ENCODE peak calls at places on chromosomes 5 and 9, in seven cellular contexts. X is foreskin keratinocyte; H is CD4-positive, alpha-beta T cell; C is CD8-positive, alpha-beta T cell; B is kidney; Z is astrocyte; Y is heart right ventricle. D is an unnamed sample.

GRCh38 chr9:69811329-69811989 is 9.2 kb upstream of the CFAP95 start:
- DNase-seq in H (no peak), B (no peak), C (no peak), Y (no peak), X (no peak), Z (no peak), D (no peak)

GRCh38 chr5:154740957-154741356 is 14.2 kb upstream of the LARP1 start:
- DNase-seq in Y (no peak), Z (peak; percentile 58), H (no peak), B (no peak), C (no peak), X (no peak), D (no peak)

GRCh38 chr5:40033411-40033810 is 608.6 kb upstream of the DAB2 start:
- DNase-seq in X (no peak), C (peak; percentile 13), Y (no peak), H (peak; percentile 5), Z (no peak), B (no peak), D (no peak)

GRCh38 chr9:21413089-21414023 is 4.4 kb downstream of the IFNA8 start:
- DNase-seq in X (no peak), Y (no peak), H (no peak), B (no peak), C (no peak), Z (no peak), D (no peak)

GRCh38 chr9:136470792-136471469 is 11.9 kb downstream of the SEC16A start:
- DNase-seq in X (no peak), Z (no peak), C (no peak), B (no peak), Y (no peak), H (no peak), D (no peak)

GRCh38 chr5:127723571-127723970 is 20.4 kb downstream of the CCDC192 start:
- DNase-seq in Y (no peak), C (no peak), H (no peak), X (no peak), Z (peak; percentile 7), B (no peak), D (peak; percentile 12)

GRCh38 chr5:36897616-36898015 is 21.0 kb downstream of the NIPBL start:
- DNase-seq in B (no peak), X (peak; percentile 25), Z (peak; percentile 41), Y (no peak), C (no peak), H (no peak), D (no peak)

GRCh38 chr5:37823433-37824152 is 16.2 kb downstream of the GDNF start:
- DNase-seq in Y (no peak), Z (no peak), C (no peak), X (no peak), H (no peak), B (no peak), D (no peak)

GRCh38 chr5:1884638-1885475 is 2.1 kb upstream of the IRX4 start:
- DNase-seq in Z (no peak), C (no peak), Y (no peak), H (no peak), X (no peak), B (peak; percentile 60), D (no peak)

GRCh38 chr5:179284751-179285191 is 60.5 kb downstream of the ADAMTS2 start:
- DNase-seq in B (peak; percentile 56), C (no peak), Z (no peak), X (no peak), Y (no peak), H (no peak), D (no peak)

GRCh38 chr5:81942746-81943145 is 29.1 kb upstream of the ATG10 start:
- DNase-seq in B (no peak), Z (no peak), Y (no peak), H (no peak), C (no peak), X (no peak), D (no peak)

GRCh38 chr9:129776938-129777768 is 24.3 kb upstream of the PTGES start:
- DNase-seq in C (peak; percentile 38), B (peak; percentile 98), X (peak; percentile 95), Z (peak; percentile 99), Y (peak; percentile 93), H (no peak), D (peak; percentile 100)

GRCh38 chr5:172769598-172770373 is 1.2 kb downstream of the DUSP1 start:
- DNase-seq in Y (no peak), C (no peak), X (peak; percentile 32), H (peak; percentile 6), B (no peak), Z (no peak), D (peak; percentile 53)

GRCh38 chr5:103505581-103506305 is 56.8 kb downstream of the NUDT12 start:
- DNase-seq in H (no peak), B (no peak), Y (no peak), Z (peak; percentile 65), X (peak; percentile 71), C (no peak), D (peak; percentile 66)

GRCh38 chr5:75551471-75551870 is 39.8 kb downstream of the POLK start:
- DNase-seq in Y (no peak), Z (peak; percentile 70), H (no peak), X (peak; percentile 52), C (no peak), B (no peak), D (peak; percentile 44)

GRCh38 chr5:157890825-157891587 is 32.1 kb upstream of the CLINT1 start:
- DNase-seq in C (no peak), Y (no peak), H (no peak), Z (no peak), B (no peak), X (no peak), D (no peak)

GRCh38 chr9:89872913-89873707 is 268.3 kb downstream of the GADD45G start:
- DNase-seq in X (no peak), H (no peak), Y (peak; percentile 59), Z (no peak), C (no peak), B (no peak), D (no peak)

GRCh38 chr5:124341066-124341943 is 405.1 kb downstream of the ZNF608 start:
- DNase-seq in X (no peak), H (no peak), Y (no peak), B (no peak), Z (no peak), C (no peak), D (no peak)

GRCh38 chr5:125054106-125054505 is 307.7 kb upstream of the ZNF608 start:
- DNase-seq in X (peak; percentile 68), Z (no peak), H (no peak), B (no peak), C (no peak), Y (no peak), D (no peak)

GRCh38 chr5:100566382-100567141 is 31.4 kb downstream of the FAM174A start:
- DNase-seq in C (no peak), Z (no peak), H (no peak), X (no peak), Y (no peak), B (no peak), D (no peak)

GRCh38 chr9:120923620-120924328 is 2.8 kb downstream of the TRAF1 start:
- DNase-seq in X (no peak), Y (no peak), B (no peak), H (no peak), Z (no peak), C (no peak), D (no peak)

GRCh38 chr9:97557606-97558095 is 56.2 kb downstream of the TMOD1 start:
- DNase-seq in B (no peak), X (no peak), Z (no peak), C (no peak), H (no peak), Y (peak; percentile 72), D (no peak)

GRCh38 chr9:87950296-87950695 is 24.0 kb downstream of the CDK20 start:
- DNase-seq in B (no peak), C (no peak), Z (no peak), X (no peak), Y (no peak), H (no peak), D (no peak)

GRCh38 chr9:114804504-114804903 is 1.3 kb downstream of the TNFSF15 start:
- DNase-seq in Y (no peak), C (no peak), X (peak; percentile 57), H (no peak), Z (peak; percentile 78), B (peak; percentile 65), D (peak; percentile 90)

GRCh38 chr5:122591828-122592227 is 183.1 kb upstream of the SNX2 start:
- DNase-seq in B (no peak), Y (no peak), C (no peak), Z (no peak), H (no peak), X (no peak), D (no peak)

GRCh38 chr9:95570646-95571045 is 53.9 kb upstream of the PTCH1 start:
- DNase-seq in Y (no peak), Z (peak; percentile 53), B (no peak), X (no peak), H (no peak), C (no peak), D (peak; percentile 26)

GRCh38 chr9:80664327-80665210 is 1024.8 kb downstream of the TLE1 start:
- DNase-seq in B (no peak), Y (no peak), Z (peak; percentile 19), H (no peak), X (peak; percentile 59), C (no peak), D (no peak)
- TF ChIP-seq CTCF in B (no peak), Y (no peak), Z (no peak), H (no peak), X (peak; percentile 73), C (no peak), D (no peak)

DNA sequence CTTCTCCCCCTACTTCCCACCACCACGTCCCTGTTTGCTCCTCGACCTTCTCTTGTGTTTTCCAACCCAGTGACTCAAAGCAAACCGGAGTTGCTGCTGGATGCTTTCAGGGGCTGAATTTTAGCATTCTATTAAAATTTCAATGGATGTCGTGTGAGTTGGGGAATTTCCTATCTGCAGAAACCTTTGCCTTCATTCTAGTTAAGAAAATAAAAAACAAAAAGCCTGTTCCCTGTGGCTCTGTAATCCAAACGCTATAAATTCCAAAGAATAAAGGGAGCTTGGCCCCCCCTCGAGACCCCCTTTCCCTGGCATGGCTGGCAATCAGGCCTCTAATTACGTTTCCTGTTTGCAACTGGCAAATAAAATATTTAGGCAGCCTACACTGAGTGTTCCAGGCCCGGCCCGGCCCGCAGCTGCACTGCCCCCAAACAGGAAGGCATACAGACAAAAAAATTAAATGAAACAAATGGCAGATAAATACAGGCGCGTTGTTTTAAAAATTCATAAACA is 139.4 kb upstream of the PPP1R26 start:
- DNase-seq in Z (no peak), B (peak; percentile 46), C (no peak), X (no peak), H (no peak), Y (no peak), D (no peak)
- TF ChIP-seq CTCF in Z (no peak), B (no peak), C (no peak), X (no peak), H (no peak), Y (no peak), D (no peak)

GRCh38 chr5:65624025-65624569 is at the start of gene TRIM23:
- DNase-seq in B (peak; percentile 97), Z (peak; percentile 84), H (peak; percentile 81), Y (peak; percentile 93), C (peak; percentile 91), X (peak; percentile 94), D (peak; percentile 92)
- TF ChIP-seq CTCF in B (no peak), Z (no peak), H (no peak), Y (no peak), C (peak; percentile 6), X (peak; percentile 17), D (peak; percentile 25)

DNA sequence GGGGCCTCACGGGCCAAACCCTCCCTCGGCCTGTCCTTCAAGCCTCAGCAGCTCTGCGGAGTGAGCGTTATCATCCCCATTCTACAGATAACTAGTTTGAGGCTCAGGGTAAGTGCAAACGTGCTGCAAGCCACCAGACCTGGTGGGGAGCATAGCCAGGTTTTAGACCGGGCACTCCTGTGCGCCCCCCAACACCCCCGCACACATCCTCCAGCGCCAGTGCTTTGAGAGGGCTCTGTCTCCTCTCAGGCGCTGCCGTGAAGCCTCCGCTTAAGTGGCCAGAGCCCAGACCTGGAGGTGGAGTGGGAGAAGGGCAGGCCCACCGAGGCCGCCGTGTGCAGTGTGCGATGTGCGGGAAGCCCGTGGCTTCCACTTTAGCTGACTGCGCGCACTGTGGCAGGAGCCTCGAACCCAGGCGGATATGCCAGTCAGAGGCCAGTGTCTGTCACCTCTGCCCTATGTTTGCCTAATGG is 1.6 kb upstream of the MGAT1 start:
- DNase-seq in Z (no peak), X (no peak), H (no peak), Y (no peak), B (peak; percentile 66), C (peak; percentile 38), D (no peak)
- TF ChIP-seq CTCF in Z (no peak), X (no peak), H (no peak), Y (no peak), B (no peak), C (no peak), D (no peak)

D was measured in brain microvascular endothelial cell.